ENCODE peak calls at places on chromosomes 6 and 20, in seven cellular contexts. One of them, this sample, is unnamed.

GRCh38 chr6:85464722-85465150 is 14.9 kb downstream of the NT5E start:
- DNase-seq in HCT116: peak
- DNase-seq in HepG2: no peak
- DNase-seq in endothelial cell of umbilical vein: peak
- DNase-seq in H1: no peak
- DNase-seq in K562: no peak
- DNase-seq in GM12878: no peak
- DNase-seq in this sample: no peak

GRCh38 chr20:62884556-62884955 is 22.9 kb upstream of the TCFL5 start:
- DNase-seq in HCT116: no peak
- DNase-seq in HepG2: no peak
- DNase-seq in endothelial cell of umbilical vein: no peak
- DNase-seq in H1: no peak
- DNase-seq in K562: no peak
- DNase-seq in GM12878: no peak
- DNase-seq in this sample: no peak

GRCh38 chr6:129032602-129033001 is 149.7 kb downstream of the LAMA2 start:
- DNase-seq in HCT116: no peak
- DNase-seq in HepG2: no peak
- DNase-seq in endothelial cell of umbilical vein: no peak
- DNase-seq in H1: no peak
- DNase-seq in K562: no peak
- DNase-seq in GM12878: no peak
- DNase-seq in this sample: no peak

GRCh38 chr6:134830194-134830593 is 119.7 kb downstream of the ALDH8A1 start:
- DNase-seq in HCT116: no peak
- DNase-seq in HepG2: no peak
- DNase-seq in endothelial cell of umbilical vein: no peak
- DNase-seq in H1: no peak
- DNase-seq in K562: no peak
- DNase-seq in GM12878: no peak
- DNase-seq in this sample: no peak

GRCh38 chr6:139640453-139640852 is 266.0 kb upstream of the CITED2 start:
- DNase-seq in HCT116: no peak
- DNase-seq in HepG2: no peak
- DNase-seq in endothelial cell of umbilical vein: no peak
- DNase-seq in H1: no peak
- DNase-seq in K562: no peak
- DNase-seq in GM12878: peak
- DNase-seq in this sample: no peak

GRCh38 chr6:37131104-37131959 is 38.6 kb upstream of the PIM1 start:
- DNase-seq in HCT116: no peak
- DNase-seq in HepG2: peak
- DNase-seq in endothelial cell of umbilical vein: peak
- DNase-seq in H1: no peak
- DNase-seq in K562: no peak
- DNase-seq in GM12878: no peak
- DNase-seq in this sample: no peak

GRCh38 chr20:32823078-32823477 is 3.3 kb downstream of the MAPRE1 start:
- DNase-seq in HCT116: no peak
- DNase-seq in HepG2: peak
- DNase-seq in endothelial cell of umbilical vein: no peak
- DNase-seq in H1: no peak
- DNase-seq in K562: no peak
- DNase-seq in GM12878: no peak
- DNase-seq in this sample: no peak

GRCh38 chr6:17820055-17820454 is 113.3 kb upstream of the NUP153 start:
- DNase-seq in HCT116: no peak
- DNase-seq in HepG2: peak
- DNase-seq in endothelial cell of umbilical vein: no peak
- DNase-seq in H1: no peak
- DNase-seq in K562: peak
- DNase-seq in GM12878: no peak
- DNase-seq in this sample: peak

GRCh38 chr6:21908117-21908848 is 314.7 kb downstream of the SOX4 start:
- DNase-seq in HCT116: no peak
- DNase-seq in HepG2: no peak
- DNase-seq in endothelial cell of umbilical vein: no peak
- DNase-seq in H1: no peak
- DNase-seq in K562: no peak
- DNase-seq in GM12878: no peak
- DNase-seq in this sample: peak

GRCh38 chr6:118719351-118720124 is 68.1 kb upstream of the CEP85L start:
- DNase-seq in HCT116: no peak
- DNase-seq in HepG2: no peak
- DNase-seq in endothelial cell of umbilical vein: no peak
- DNase-seq in H1: no peak
- DNase-seq in K562: no peak
- DNase-seq in GM12878: no peak
- DNase-seq in this sample: no peak

GRCh38 chr20:21719592-21720214 is 14.2 kb downstream of the PAX1 start:
- DNase-seq in HCT116: peak
- DNase-seq in HepG2: peak
- DNase-seq in endothelial cell of umbilical vein: peak
- DNase-seq in H1: no peak
- DNase-seq in K562: peak
- DNase-seq in GM12878: peak
- DNase-seq in this sample: peak

GRCh38 chr20:21529863-21530262 is 16.0 kb upstream of the NKX2-2 start:
- DNase-seq in HCT116: peak
- DNase-seq in HepG2: peak
- DNase-seq in endothelial cell of umbilical vein: no peak
- DNase-seq in H1: no peak
- DNase-seq in K562: no peak
- DNase-seq in GM12878: no peak
- DNase-seq in this sample: peak

GRCh38 chr20:63362426-63363009 is 1.4 kb upstream of the CHRNA4 start:
- DNase-seq in HCT116: no peak
- DNase-seq in HepG2: no peak
- DNase-seq in endothelial cell of umbilical vein: no peak
- DNase-seq in H1: no peak
- DNase-seq in K562: no peak
- DNase-seq in GM12878: no peak
- DNase-seq in this sample: no peak

GRCh38 chr6:119174879-119175817 is 96.7 kb upstream of the FAM184A start:
- DNase-seq in HCT116: no peak
- DNase-seq in HepG2: no peak
- DNase-seq in endothelial cell of umbilical vein: peak
- DNase-seq in H1: no peak
- DNase-seq in K562: no peak
- DNase-seq in GM12878: no peak
- DNase-seq in this sample: no peak

GRCh38 chr6:83636800-83637199 is 72.1 kb downstream of the SNAP91 start:
- DNase-seq in HCT116: no peak
- DNase-seq in HepG2: no peak
- DNase-seq in endothelial cell of umbilical vein: no peak
- DNase-seq in H1: no peak
- DNase-seq in K562: no peak
- DNase-seq in GM12878: no peak
- DNase-seq in this sample: no peak

GRCh38 chr6:26175428-26176181 is 88.4 kb downstream of the HFE start:
- DNase-seq in HCT116: no peak
- DNase-seq in HepG2: peak
- DNase-seq in endothelial cell of umbilical vein: peak
- DNase-seq in H1: no peak
- DNase-seq in K562: peak
- DNase-seq in GM12878: no peak
- DNase-seq in this sample: peak

GRCh38 chr6:125201961-125202729 is 48.6 kb downstream of the TPD52L1 start:
- DNase-seq in HCT116: peak
- DNase-seq in HepG2: no peak
- DNase-seq in endothelial cell of umbilical vein: peak
- DNase-seq in H1: no peak
- DNase-seq in K562: peak
- DNase-seq in GM12878: no peak
- DNase-seq in this sample: no peak

GRCh38 chr20:41176711-41177552 is 39.6 kb downstream of the PLCG1 start:
- DNase-seq in HCT116: no peak
- DNase-seq in HepG2: no peak
- DNase-seq in endothelial cell of umbilical vein: no peak
- DNase-seq in H1: no peak
- DNase-seq in K562: no peak
- DNase-seq in GM12878: no peak
- DNase-seq in this sample: no peak

GRCh38 chr20:45343445-45343866 is 4.8 kb downstream of the SDC4 start:
- DNase-seq in HCT116: no peak
- DNase-seq in HepG2: peak
- DNase-seq in endothelial cell of umbilical vein: no peak
- DNase-seq in H1: no peak
- DNase-seq in K562: peak
- DNase-seq in GM12878: no peak
- DNase-seq in this sample: no peak

GRCh38 chr6:7543761-7544424 is 2.4 kb downstream of the DSP start:
- DNase-seq in HCT116: no peak
- DNase-seq in HepG2: no peak
- DNase-seq in endothelial cell of umbilical vein: no peak
- DNase-seq in H1: no peak
- DNase-seq in K562: no peak
- DNase-seq in GM12878: no peak
- DNase-seq in this sample: peak
- TF ChIP-seq POLR2AphosphoS5 in HCT116: no peak
- TF ChIP-seq POLR2AphosphoS5 in HepG2: no peak
- TF ChIP-seq POLR2AphosphoS5 in endothelial cell of umbilical vein: no peak
- TF ChIP-seq POLR2AphosphoS5 in H1: no peak
- TF ChIP-seq POLR2AphosphoS5 in K562: no peak
- TF ChIP-seq POLR2AphosphoS5 in GM12878: no peak
- TF ChIP-seq POLR2AphosphoS5 in this sample: no peak

DNA sequence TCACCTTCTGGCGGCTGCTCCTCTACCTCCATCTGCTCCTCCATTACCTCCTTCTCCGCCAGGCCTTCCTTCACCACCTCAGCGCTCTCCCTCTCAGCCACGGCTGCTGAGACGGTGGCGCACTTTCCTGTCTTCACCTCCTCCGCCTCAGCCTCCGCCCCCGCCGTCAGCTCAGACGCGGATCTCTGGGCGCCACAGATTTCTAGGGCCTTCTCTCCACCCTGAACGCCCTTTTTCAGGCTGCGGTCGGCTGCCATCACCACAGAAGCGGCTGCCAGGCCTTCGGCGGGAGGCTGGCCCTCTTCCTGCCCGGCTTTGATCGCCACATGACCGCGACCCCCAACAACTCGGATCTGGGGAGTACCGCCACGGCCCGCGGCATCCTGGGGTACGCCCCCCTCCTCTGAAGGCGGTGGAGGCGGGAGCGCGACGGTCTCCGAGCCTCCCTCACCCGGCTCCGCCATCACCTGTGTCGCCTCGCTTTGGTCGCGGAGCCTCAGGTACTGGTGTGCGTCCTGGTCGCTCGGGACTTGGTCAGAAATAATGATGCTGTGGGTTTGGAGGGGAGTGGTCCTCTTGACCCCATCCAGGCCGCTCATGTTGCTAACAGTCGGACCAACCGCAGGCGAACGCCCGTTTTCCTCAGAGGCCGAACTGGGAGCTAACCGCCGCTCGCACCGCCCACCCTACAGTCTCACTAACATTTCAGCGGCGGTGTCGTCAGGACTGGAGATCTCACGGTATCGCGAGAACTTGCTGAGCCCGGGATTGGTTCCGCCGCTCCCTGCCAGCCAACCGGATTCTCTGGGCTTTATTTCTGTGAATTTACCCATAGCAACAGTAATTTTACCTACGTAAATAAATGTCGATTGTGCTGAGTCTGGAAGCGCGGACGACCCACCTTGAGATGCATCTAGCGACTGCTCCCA is at the start of gene TSPYL1:
- DNase-seq in HCT116: peak
- DNase-seq in HepG2: peak
- DNase-seq in endothelial cell of umbilical vein: peak
- DNase-seq in H1: peak
- DNase-seq in K562: peak
- DNase-seq in GM12878: peak
- DNase-seq in this sample: peak
- TF ChIP-seq EZH2 in HCT116: no peak
- TF ChIP-seq EZH2 in HepG2: no peak
- TF ChIP-seq EZH2 in endothelial cell of umbilical vein: no peak
- TF ChIP-seq EZH2 in H1: no peak
- TF ChIP-seq EZH2 in K562: no peak
- TF ChIP-seq EZH2 in GM12878: no peak
- TF ChIP-seq EZH2 in this sample: no peak

DNA sequence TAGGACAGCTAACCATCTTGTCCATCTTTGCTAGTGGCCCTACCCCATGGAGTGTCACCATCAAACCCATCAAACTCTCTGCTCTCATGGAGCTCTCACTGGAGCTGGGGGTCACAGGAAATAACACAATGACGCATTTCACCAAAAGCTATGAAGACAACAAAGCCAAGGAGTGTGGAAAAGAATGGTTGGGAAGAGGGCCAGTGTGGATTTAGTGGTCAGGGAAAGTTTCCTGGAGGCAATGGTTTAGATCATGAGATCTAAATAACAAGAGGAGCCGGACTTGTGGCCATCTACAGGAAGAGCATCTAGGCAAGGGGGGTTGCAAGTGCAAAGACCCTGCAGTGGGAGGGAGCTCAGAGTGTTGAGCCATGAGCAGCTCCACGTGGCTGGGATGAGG is 189.5 kb downstream of the BMP7 start:
- DNase-seq in HCT116: no peak
- DNase-seq in HepG2: no peak
- DNase-seq in endothelial cell of umbilical vein: no peak
- DNase-seq in H1: no peak
- DNase-seq in K562: no peak
- DNase-seq in GM12878: no peak
- DNase-seq in this sample: no peak
- H2AFZ ChIP-seq in HCT116: no peak
- H2AFZ ChIP-seq in HepG2: no peak
- H2AFZ ChIP-seq in endothelial cell of umbilical vein: no peak
- H2AFZ ChIP-seq in H1: no peak
- H2AFZ ChIP-seq in K562: no peak
- H2AFZ ChIP-seq in GM12878: no peak
- H2AFZ ChIP-seq in this sample: no peak

DNA sequence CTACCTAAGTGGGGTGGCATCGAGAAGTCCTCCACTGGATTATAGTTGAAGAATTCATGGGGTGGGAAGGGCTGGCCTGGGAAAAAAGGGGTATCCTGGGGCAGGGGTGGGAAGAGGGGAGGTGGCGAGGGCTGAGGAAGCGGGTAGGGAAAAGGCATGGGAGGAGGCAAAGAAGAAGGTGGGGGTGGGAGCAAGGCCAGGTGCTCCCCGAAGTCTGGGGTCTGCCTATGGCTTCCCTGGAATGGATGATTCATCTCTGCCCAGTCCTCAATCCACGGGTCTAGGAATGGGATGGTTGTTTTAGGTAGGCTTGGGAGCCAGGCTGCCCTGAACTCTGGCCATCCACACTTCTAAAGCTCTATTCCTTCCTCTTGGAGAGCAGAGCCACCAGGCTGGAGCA is 4.4 kb downstream of the PCED1A start:
- DNase-seq in HCT116: no peak
- DNase-seq in HepG2: no peak
- DNase-seq in endothelial cell of umbilical vein: no peak
- DNase-seq in H1: no peak
- DNase-seq in K562: peak
- DNase-seq in GM12878: no peak
- DNase-seq in this sample: no peak
- TF ChIP-seq POLR2AphosphoS5 in HCT116: no peak
- TF ChIP-seq POLR2AphosphoS5 in HepG2: no peak
- TF ChIP-seq POLR2AphosphoS5 in endothelial cell of umbilical vein: no peak
- TF ChIP-seq POLR2AphosphoS5 in H1: no peak
- TF ChIP-seq POLR2AphosphoS5 in K562: no peak
- TF ChIP-seq POLR2AphosphoS5 in GM12878: no peak
- TF ChIP-seq POLR2AphosphoS5 in this sample: no peak

This sample was measured in GM23338.